ENCODE peak calls at places on chromosomes 6 and 20, in six cellular contexts. One of them, this sample, is unnamed.

GRCh38 chr6:30657454-30657853 is 10.5 kb downstream of the C6orf136 start:
- DNase-seq in activated T-cell treated with anti-CD3 and anti-CD28 coated beads for 1 hour: no peak
- DNase-seq in HS-27A: no peak
- DNase-seq in NCI-H1694: no peak
- DNase-seq in heart left ventricle: no peak
- DNase-seq in stimulated activated CD8-positive, alpha-beta memory T cell treated with anti-CD3 and anti-CD28 coated beads, Interleukin-7, amount 100 ng/mL, for 4 hours: no peak
- DNase-seq in this sample: no peak

GRCh38 chr20:24917797-24918578 is 31.1 kb upstream of the CST7 start:
- DNase-seq in HS-27A: peak
- DNase-seq in heart left ventricle: peak
- DNase-seq in activated T-cell treated with anti-CD3 and anti-CD28 coated beads for 1 hour: peak
- DNase-seq in NCI-H1694: peak
- DNase-seq in stimulated activated CD8-positive, alpha-beta memory T cell treated with anti-CD3 and anti-CD28 coated beads, Interleukin-7, amount 100 ng/mL, for 4 hours: no peak
- DNase-seq in this sample: no peak

GRCh38 chr6:56245903-56246351 is 1.5 kb downstream of the COL21A1 start:
- DNase-seq in activated T-cell treated with anti-CD3 and anti-CD28 coated beads for 1 hour: no peak
- DNase-seq in heart left ventricle: no peak
- DNase-seq in HS-27A: no peak
- DNase-seq in stimulated activated CD8-positive, alpha-beta memory T cell treated with anti-CD3 and anti-CD28 coated beads, Interleukin-7, amount 100 ng/mL, for 4 hours: no peak
- DNase-seq in NCI-H1694: no peak
- DNase-seq in this sample: no peak

GRCh38 chr6:38510205-38510604 is 129.5 kb downstream of the BTBD9 start:
- DNase-seq in stimulated activated CD8-positive, alpha-beta memory T cell treated with anti-CD3 and anti-CD28 coated beads, Interleukin-7, amount 100 ng/mL, for 4 hours: no peak
- DNase-seq in heart left ventricle: no peak
- DNase-seq in activated T-cell treated with anti-CD3 and anti-CD28 coated beads for 1 hour: no peak
- DNase-seq in NCI-H1694: no peak
- DNase-seq in HS-27A: no peak
- DNase-seq in this sample: no peak

GRCh38 chr6:85865665-85866372 is 223.1 kb upstream of the SYNCRIP start:
- DNase-seq in stimulated activated CD8-positive, alpha-beta memory T cell treated with anti-CD3 and anti-CD28 coated beads, Interleukin-7, amount 100 ng/mL, for 4 hours: no peak
- DNase-seq in heart left ventricle: no peak
- DNase-seq in HS-27A: peak
- DNase-seq in activated T-cell treated with anti-CD3 and anti-CD28 coated beads for 1 hour: no peak
- DNase-seq in NCI-H1694: no peak
- DNase-seq in this sample: peak

GRCh38 chr6:119340766-119341487 is 8.6 kb downstream of the MAN1A1 start:
- DNase-seq in heart left ventricle: no peak
- DNase-seq in stimulated activated CD8-positive, alpha-beta memory T cell treated with anti-CD3 and anti-CD28 coated beads, Interleukin-7, amount 100 ng/mL, for 4 hours: no peak
- DNase-seq in NCI-H1694: no peak
- DNase-seq in activated T-cell treated with anti-CD3 and anti-CD28 coated beads for 1 hour: no peak
- DNase-seq in HS-27A: no peak
- DNase-seq in this sample: no peak

GRCh38 chr6:142809947-142810346 is 135.0 kb downstream of the HIVEP2 start:
- DNase-seq in stimulated activated CD8-positive, alpha-beta memory T cell treated with anti-CD3 and anti-CD28 coated beads, Interleukin-7, amount 100 ng/mL, for 4 hours: no peak
- DNase-seq in NCI-H1694: no peak
- DNase-seq in HS-27A: no peak
- DNase-seq in activated T-cell treated with anti-CD3 and anti-CD28 coated beads for 1 hour: no peak
- DNase-seq in heart left ventricle: no peak
- DNase-seq in this sample: no peak

GRCh38 chr6:129686941-129687627 is 22.9 kb downstream of the ARHGAP18 start:
- DNase-seq in HS-27A: no peak
- DNase-seq in stimulated activated CD8-positive, alpha-beta memory T cell treated with anti-CD3 and anti-CD28 coated beads, Interleukin-7, amount 100 ng/mL, for 4 hours: peak
- DNase-seq in NCI-H1694: no peak
- DNase-seq in activated T-cell treated with anti-CD3 and anti-CD28 coated beads for 1 hour: no peak
- DNase-seq in heart left ventricle: no peak
- DNase-seq in this sample: no peak

GRCh38 chr6:32149932-32150920 is 1.5 kb downstream of the PRRT1 start:
- DNase-seq in stimulated activated CD8-positive, alpha-beta memory T cell treated with anti-CD3 and anti-CD28 coated beads, Interleukin-7, amount 100 ng/mL, for 4 hours: no peak
- DNase-seq in NCI-H1694: no peak
- DNase-seq in HS-27A: no peak
- DNase-seq in heart left ventricle: no peak
- DNase-seq in activated T-cell treated with anti-CD3 and anti-CD28 coated beads for 1 hour: no peak
- DNase-seq in this sample: no peak